ENCODE peak calls at places on chromosome 13, in eight cellular contexts. J, Q, W, C, L, I, E and F are unnamed samples.

GRCh38 chr13:48403151-48403631 is 9.7 kb downstream of the LPAR6 start:
- DNase-seq in J (no peak), Q (no peak), W (no peak), C (no peak), L (no peak), I (no peak), E (no peak), F (no peak)

GRCh38 chr13:30791354-30791921 is 56.1 kb downstream of the ALOX5AP start:
- DNase-seq in J (no peak), Q (no peak), W (peak; percentile 25), C (no peak), L (no peak), I (no peak), E (no peak), F (no peak)

GRCh38 chr13:20231839-20232555 is at the start of gene GJB6:
- DNase-seq in J (no peak), Q (peak; percentile 34), W (no peak), C (no peak), L (peak; percentile 46), I (no peak), E (no peak), F (no peak)

GRCh38 chr13:99269627-99270252 is 11.6 kb upstream of the GPR18 start:
- DNase-seq in J (no peak), Q (peak; percentile 49), W (peak; percentile 40), C (no peak), L (no peak), I (no peak), E (no peak), F (peak; percentile 22)

GRCh38 chr13:23500858-23501257 is 67.4 kb upstream of the SACS start:
- DNase-seq in J (no peak), Q (no peak), W (peak; percentile 91), C (no peak), L (no peak), I (no peak), E (no peak), F (no peak)

GRCh38 chr13:35468195-35468594 is 8.3 kb downstream of the MAB21L1 start:
- DNase-seq in J (no peak), Q (no peak), W (no peak), C (no peak), L (no peak), I (no peak), E (no peak), F (no peak)

GRCh38 chr13:90867336-90867683 is 480.2 kb upstream of the MIR17HG start:
- DNase-seq in J (peak; percentile 46), Q (peak; percentile 78), W (peak; percentile 16), C (peak; percentile 84), L (peak; percentile 72), I (no peak), E (no peak), F (peak; percentile 32)

GRCh38 chr13:26558912-26559485 is 1.5 kb downstream of the WASF3 start:
- DNase-seq in J (no peak), Q (peak; percentile 30), W (no peak), C (no peak), L (no peak), I (no peak), E (no peak), F (no peak)

GRCh38 chr13:113768018-113768905 is 9.2 kb downstream of the TMEM255B start:
- DNase-seq in J (peak; percentile 39), Q (no peak), W (no peak), C (no peak), L (no peak), I (no peak), E (no peak), F (no peak)

GRCh38 chr13:22717036-22717435 is 463.7 kb upstream of the SGCG start:
- DNase-seq in J (no peak), Q (no peak), W (no peak), C (no peak), L (no peak), I (no peak), E (no peak), F (no peak)

GRCh38 chr13:111948811-111949210 is 118.1 kb upstream of the SOX1 start:
- DNase-seq in J (no peak), Q (no peak), W (no peak), C (no peak), L (no peak), I (no peak), E (no peak), F (no peak)

GRCh38 chr13:72463561-72463960 is 263.9 kb downstream of the MZT1 start:
- DNase-seq in J (no peak), Q (peak; percentile 87), W (no peak), C (no peak), L (no peak), I (no peak), E (no peak), F (peak; percentile 81)

GRCh38 chr13:87671031-87671823 is at the start of gene SLITRK5:
- DNase-seq in J (peak; percentile 77), Q (peak; percentile 83), W (no peak), C (peak; percentile 54), L (peak; percentile 75), I (peak; percentile 76), E (no peak), F (no peak)

GRCh38 chr13:54241719-54242118 is 1213.1 kb downstream of the OLFM4 start:
- DNase-seq in J (no peak), Q (peak; percentile 66), W (no peak), C (no peak), L (no peak), I (no peak), E (no peak), F (peak; percentile 8)

GRCh38 chr13:99980201-99981114 is 1.1 kb upstream of the ZIC2 start:
- DNase-seq in J (peak; percentile 77), Q (peak; percentile 85), W (no peak), C (peak; percentile 70), L (peak; percentile 72), I (no peak), E (no peak), F (no peak)

GRCh38 chr13:83453300-83453699 is 429.0 kb downstream of the SLITRK1 start:
- DNase-seq in J (no peak), Q (no peak), W (no peak), C (no peak), L (no peak), I (no peak), E (no peak), F (no peak)

GRCh38 chr13:88085036-88085435 is 413.9 kb downstream of the SLITRK5 start:
- DNase-seq in J (no peak), Q (no peak), W (no peak), C (no peak), L (no peak), I (no peak), E (no peak), F (no peak)

DNA sequence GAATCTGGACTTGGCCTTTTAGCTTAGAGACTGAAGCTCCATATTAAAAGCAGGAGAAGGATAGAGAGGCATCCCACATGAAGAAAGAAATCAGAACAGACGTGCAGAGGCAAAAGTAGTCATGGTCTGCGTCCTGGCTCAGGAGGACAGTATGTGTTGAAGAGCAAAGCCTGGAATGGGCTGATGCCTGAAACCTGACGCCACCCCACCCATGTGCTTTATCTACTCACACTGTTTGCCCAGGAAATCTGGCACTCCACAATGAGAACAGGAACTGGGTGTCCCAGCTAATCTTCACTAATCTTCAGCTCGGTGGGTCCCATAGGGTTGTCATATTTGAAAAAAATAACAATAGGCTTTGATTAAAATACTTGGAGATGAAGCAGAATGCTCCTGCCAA is 549.0 kb upstream of the GPC6 start:
- DNase-seq in J (no peak), Q (peak; percentile 3), W (no peak), C (no peak), L (no peak), I (no peak), E (no peak), F (no peak)
- H3K4me3 ChIP-seq in J (no peak overlapping the region), Q (no peak overlapping the region), W (no peak overlapping the region), C (no peak overlapping the region), L (no peak overlapping the region), I (no peak overlapping the region), E (no peak overlapping the region), F (no peak overlapping the region)

DNA sequence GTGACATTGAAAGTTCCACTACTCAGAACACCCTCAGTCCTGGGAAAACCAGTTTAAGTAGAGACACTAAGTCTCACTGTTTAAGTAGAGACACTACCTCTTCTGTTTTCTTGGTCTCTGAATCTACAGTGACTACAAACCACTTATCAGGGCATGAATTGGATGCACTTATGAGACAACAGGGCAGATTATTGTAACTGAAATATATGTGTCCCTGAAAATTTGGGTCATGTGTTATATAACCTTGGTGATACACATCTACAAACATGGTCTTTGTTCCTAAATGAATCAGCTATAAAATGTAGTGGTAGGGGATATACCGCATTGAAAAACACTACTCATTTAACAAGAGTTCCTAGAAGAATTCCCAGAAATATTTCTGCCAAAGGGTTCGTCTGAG is 55.7 kb downstream of the SERP2 start:
- DNase-seq in J (no peak), Q (no peak), W (no peak), C (no peak), L (no peak), I (no peak), E (no peak), F (no peak)
- TF ChIP-seq CTCF in J (no peak), Q (no peak), W (no peak), C (no peak), L (no peak), I (no peak), E (no peak), F (no peak)

GRCh38 chr13:45209229-45209628 is 8.4 kb upstream of the KCTD4 start:
- DNase-seq in J (no peak), Q (no peak), W (no peak), C (no peak), L (no peak), I (no peak), E (no peak), F (peak; percentile 86)

GRCh38 chr13:45208132-45208531 is 7.3 kb upstream of the KCTD4 start:
- DNase-seq in J (no peak), Q (no peak), W (no peak), C (no peak), L (no peak), I (no peak), E (no peak), F (no peak)

GRCh38 chr13:45205124-45205523 is 4.3 kb upstream of the KCTD4 start:
- DNase-seq in J (no peak), Q (no peak), W (no peak), C (no peak), L (no peak), I (no peak), E (no peak), F (no peak)

GRCh38 chr13:45206340-45206739 is 5.5 kb upstream of the KCTD4 start:
- DNase-seq in J (no peak), Q (no peak), W (peak; percentile 77), C (no peak), L (no peak), I (no peak), E (no peak), F (peak; percentile 84)

DNA sequence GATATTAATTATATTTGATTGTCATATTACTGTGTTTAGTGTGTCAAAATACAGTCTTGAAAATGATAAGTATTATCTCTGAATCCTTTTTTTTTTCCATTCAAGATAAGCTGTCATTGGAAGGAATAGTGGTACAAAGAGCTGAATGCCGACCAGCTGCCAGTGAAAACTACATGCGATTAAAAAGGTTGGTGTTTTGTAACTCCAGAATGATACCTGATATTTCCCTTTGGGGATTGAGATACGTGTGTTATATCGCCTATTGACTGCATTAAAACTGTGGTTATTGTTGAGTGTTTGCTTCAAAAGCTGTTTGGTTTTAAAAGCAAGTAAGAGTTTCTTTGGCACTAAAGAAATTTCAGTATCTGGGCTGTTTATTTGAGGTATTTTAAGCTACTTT is 6.5 kb upstream of the KCTD4 start:
- DNase-seq in J (no peak), Q (no peak), W (no peak), C (no peak), L (no peak), I (no peak), E (no peak), F (no peak)
- H3K4me3 ChIP-seq in J (peak overlapping the region; percentile 44), Q (no peak overlapping the region), W (no peak overlapping the region), C (no peak overlapping the region), L (peak overlapping the region; percentile 18), I (peak overlapping the region; percentile 20), E (no peak overlapping the region), F (no peak overlapping the region)

GRCh38 chr13:44266305-44266704 is 107.3 kb upstream of the SERP2 start:
- DNase-seq in J (no peak), Q (no peak), W (no peak), C (no peak), L (no peak), I (peak; percentile 35), E (no peak), F (no peak)
- TF ChIP-seq CTCF in J (no peak), Q (no peak), W (no peak), C (no peak), L (no peak), I (no peak), E (no peak), F (no peak)